ENCODE peak calls at places on chromosomes 1 and 21, in four cellular contexts. A is T-helper 2 cell, K is H1, S is spleen. W is an unnamed sample.

GRCh38 chr1:161404051-161404597 is 36.4 kb upstream of the CFAP126 start:
- DNase-seq in S (no peak), A (no peak), K (no peak), W (no peak)

GRCh38 chr1:169595764-169596711 is 9.8 kb upstream of the F5 start:
- DNase-seq in A (no peak), S (no peak), K (no peak), W (peak)

GRCh38 chr1:91853397-91853796 is 32.6 kb downstream of the TGFBR3 start:
- DNase-seq in K (no peak), S (no peak), A (no peak), W (no peak)

GRCh38 chr1:241357366-241358305 is 631 bp upstream of the RGS7 start:
- DNase-seq in A (no peak), K (no peak), S (no peak), W (no peak)

GRCh38 chr1:119603695-119604094 is 44.4 kb downstream of the ZNF697 start:
- DNase-seq in S (no peak), K (no peak), A (no peak), W (no peak)

GRCh38 chr1:184419734-184420161 is 32.9 kb downstream of the C1orf21 start:
- DNase-seq in S (no peak), K (no peak), A (no peak), W (no peak)

GRCh38 chr1:55580845-55581332 is 365.7 kb upstream of the USP24 start:
- DNase-seq in K (no peak), A (no peak), S (no peak), W (no peak)

GRCh38 chr1:29230204-29230552 is 556 bp downstream of the MECR start:
- DNase-seq in S (no peak), A (no peak), K (no peak), W (no peak)

GRCh38 chr1:17161137-17161700 is 42.0 kb upstream of the PADI2 start:
- DNase-seq in K (peak), A (no peak), S (no peak), W (no peak)

GRCh38 chr1:164842891-164843290 is 283.9 kb downstream of the PBX1 start:
- DNase-seq in A (no peak), K (no peak), S (no peak), W (no peak)

GRCh38 chr1:197736689-197737088 is 38.6 kb downstream of the DENND1B start:
- DNase-seq in S (no peak), A (no peak), K (no peak), W (no peak)

GRCh38 chr1:64062529-64062928 is 140.9 kb upstream of the UBE2U start:
- DNase-seq in A (no peak), K (no peak), S (no peak), W (no peak)

GRCh38 chr1:172670791-172671190 is 11.9 kb downstream of the FASLG start:
- DNase-seq in K (no peak), S (no peak), A (no peak), W (no peak)

GRCh38 chr1:9703165-9703509 is 51.6 kb downstream of the PIK3CD start:
- DNase-seq in S (no peak), A (no peak), K (no peak), W (no peak)

GRCh38 chr1:101379939-101380338 is 143.1 kb downstream of the S1PR1 start:
- DNase-seq in S (no peak), K (no peak), A (no peak), W (no peak)

GRCh38 chr21:39966786-39967185 is 99.5 kb downstream of the PCP4 start:
- DNase-seq in K (no peak), S (no peak), A (no peak), W (no peak)

GRCh38 chr1:29096255-29096896 is 27.3 kb downstream of the TMEM200B start:
- DNase-seq in K (no peak), A (no peak), S (no peak), W (no peak)

GRCh38 chr21:42439284-42440186 is 35.8 kb downstream of the UBASH3A start:
- DNase-seq in K (no peak), S (peak), A (peak), W (no peak)

GRCh38 chr1:52856026-52856425 is 13.5 kb downstream of the ZYG11A start:
- DNase-seq in K (no peak), S (no peak), A (no peak), W (no peak)

GRCh38 chr1:90046635-90047034 is 51.7 kb downstream of the ZNF326 start:
- DNase-seq in A (no peak), K (no peak), S (no peak), W (no peak)

GRCh38 chr1:226371866-226372490 is 35.9 kb downstream of the PARP1 start:
- DNase-seq in A (no peak), S (no peak), K (no peak), W (no peak)

GRCh38 chr1:226534645-226535044 is 13.9 kb upstream of the STUM start:
- DNase-seq in K (no peak), A (no peak), S (no peak), W (no peak)

GRCh38 chr21:29351691-29352090 is 53.0 kb downstream of the BACH1 start:
- DNase-seq in S (no peak), K (no peak), A (no peak), W (no peak)

GRCh38 chr1:114201486-114201885 is 47.8 kb upstream of the SYT6 start:
- DNase-seq in K (no peak), S (no peak), A (no peak), W (no peak)

GRCh38 chr1:152654110-152654509 is 9.1 kb upstream of the LCE2D start:
- DNase-seq in K (peak), S (no peak), A (no peak), W (peak)

GRCh38 chr1:201937624-201938212 is 8.6 kb downstream of the LMOD1 start:
- DNase-seq in K (no peak), A (no peak), S (no peak), W (no peak)

GRCh38 chr1:225879521-225880209 is 2.5 kb downstream of the TMEM63A start:
- DNase-seq in S (peak), K (no peak), A (no peak), W (no peak)

GRCh38 chr1:43864111-43865045 is 69.2 kb upstream of the ARTN start:
- DNase-seq in K (no peak), A (no peak), S (no peak), W (no peak)

GRCh38 chr1:228464487-228464983 is 22.6 kb upstream of the RNF187 start:
- DNase-seq in A (peak), K (peak), S (peak), W (peak)

GRCh38 chr1:12326986-12327385 is 97.2 kb downstream of the VPS13D start:
- DNase-seq in K (no peak), A (no peak), S (no peak), W (no peak)

GRCh38 chr21:26881504-26882228 is 36.5 kb upstream of the ADAMTS1 start:
- DNase-seq in K (no peak), A (no peak), S (no peak), W (no peak)

GRCh38 chr1:40625076-40625475 is 40.4 kb downstream of the RIMS3 start:
- DNase-seq in K (no peak), S (no peak), A (no peak), W (peak)

GRCh38 chr1:225897595-225898514 is 8.9 kb upstream of the LEFTY1 start:
- DNase-seq in K (no peak), S (peak), A (no peak), W (no peak)

GRCh38 chr1:169149555-169150286 is 43.2 kb downstream of the ATP1B1 start:
- DNase-seq in A (no peak), K (no peak), S (no peak), W (no peak)

GRCh38 chr1:200708769-200709168 is 29.9 kb upstream of the CAMSAP2 start:
- DNase-seq in A (no peak), S (no peak), K (no peak), W (no peak)

GRCh38 chr1:160189649-160190625 is at the start of gene CASQ1:
- DNase-seq in K (no peak), A (no peak), S (no peak), W (no peak)

GRCh38 chr1:239858058-239858457 is 233.6 kb upstream of the FMN2 start:
- DNase-seq in A (no peak), S (no peak), K (no peak), W (no peak)

GRCh38 chr1:47871799-47872353 is 125.3 kb downstream of the TRABD2B start:
- DNase-seq in K (no peak), A (no peak), S (no peak), W (no peak)

GRCh38 chr21:15003463-15004135 is 61.2 kb downstream of the NRIP1 start:
- DNase-seq in S (no peak), K (no peak), A (no peak), W (no peak)

W was measured in endothelial cell.